ENCODE peak calls at places on chromosomes 2 and 18, in seven cellular contexts. T is aorta; I is right lobe of liver; K is CD8-positive, alpha-beta memory T cell; X is esophagus muscularis mucosa; A is K562; R is fibroblast of lung. U is an unnamed sample.

GRCh38 chr2:16105178-16105663 is 164.9 kb downstream of the MYCN start:
- DNase-seq in K (no peak), A (no peak), R (no peak), T (no peak), X (no peak), I (no peak), U (no peak)

GRCh38 chr2:47193607-47194006 is 38.5 kb upstream of the STPG4 start:
- DNase-seq in I (no peak), K (no peak), T (no peak), R (no peak), A (no peak), X (peak; percentile 45), U (no peak)

GRCh38 chr18:27717816-27718215 is 459.1 kb downstream of the CDH2 start:
- DNase-seq in K (no peak), R (peak; percentile 56), A (no peak), X (no peak), T (no peak), I (no peak), U (no peak)

GRCh38 chr2:231357931-231358330 is 37.6 kb upstream of the B3GNT7 start:
- DNase-seq in T (no peak), I (no peak), A (no peak), X (no peak), R (no peak), K (no peak), U (no peak)

GRCh38 chr18:72910045-72910444 is 42.3 kb upstream of the NETO1 start:
- DNase-seq in I (no peak), X (no peak), R (no peak), K (no peak), T (no peak), A (no peak), U (no peak)

GRCh38 chr2:219058541-219059374 is 2.0 kb downstream of the IHH start:
- DNase-seq in X (no peak), I (peak; percentile 91), A (no peak), R (peak; percentile 5), K (no peak), T (peak; percentile 75), U (no peak)

GRCh38 chr2:241933175-241933911 is 63.8 kb downstream of the RTP5 start:
- DNase-seq in X (no peak), I (no peak), A (no peak), K (no peak), R (peak; percentile 27), T (no peak), U (no peak)

GRCh38 chr2:241689306-241689705 is 2.7 kb upstream of the DTYMK start:
- DNase-seq in X (no peak), A (no peak), R (no peak), I (no peak), K (peak; percentile 74), T (no peak), U (no peak)

GRCh38 chr2:107633580-107634147 is 193.0 kb upstream of the RGPD4 start:
- DNase-seq in R (peak; percentile 93), A (peak; percentile 49), T (no peak), K (no peak), X (no peak), I (no peak), U (no peak)

GRCh38 chr2:109030870-109031480 is 42.0 kb upstream of the EDAR start:
- DNase-seq in A (no peak), K (no peak), X (no peak), T (no peak), R (no peak), I (no peak), U (no peak)

GRCh38 chr18:2978208-2978607 is 34.7 kb downstream of the LPIN2 start:
- DNase-seq in X (no peak), I (no peak), A (no peak), R (peak; percentile 66), T (no peak), K (no peak), U (no peak)

GRCh38 chr2:55899881-55900280 is 23.7 kb downstream of the EFEMP1 start:
- DNase-seq in X (no peak), A (no peak), R (peak; percentile 94), I (no peak), T (no peak), K (no peak), U (no peak)

GRCh38 chr2:232894251-232894650 is 24.2 kb downstream of the SNORC start:
- DNase-seq in A (no peak), K (no peak), I (no peak), X (no peak), T (no peak), R (no peak), U (no peak)

GRCh38 chr2:23669413-23670244 is 257.3 kb downstream of the ATAD2B start:
- DNase-seq in I (no peak), K (no peak), X (no peak), R (peak; percentile 23), A (no peak), T (peak; percentile 87), U (no peak)

GRCh38 chr2:41116106-41116797 is 664.4 kb upstream of the SLC8A1 start:
- DNase-seq in R (peak; percentile 44), K (no peak), X (no peak), T (no peak), A (no peak), I (no peak), U (no peak)

GRCh38 chr2:64863097-64863820 is 125.9 kb upstream of the SLC1A4 start:
- DNase-seq in A (no peak), R (no peak), T (no peak), X (no peak), K (no peak), I (no peak), U (no peak)

DNA sequence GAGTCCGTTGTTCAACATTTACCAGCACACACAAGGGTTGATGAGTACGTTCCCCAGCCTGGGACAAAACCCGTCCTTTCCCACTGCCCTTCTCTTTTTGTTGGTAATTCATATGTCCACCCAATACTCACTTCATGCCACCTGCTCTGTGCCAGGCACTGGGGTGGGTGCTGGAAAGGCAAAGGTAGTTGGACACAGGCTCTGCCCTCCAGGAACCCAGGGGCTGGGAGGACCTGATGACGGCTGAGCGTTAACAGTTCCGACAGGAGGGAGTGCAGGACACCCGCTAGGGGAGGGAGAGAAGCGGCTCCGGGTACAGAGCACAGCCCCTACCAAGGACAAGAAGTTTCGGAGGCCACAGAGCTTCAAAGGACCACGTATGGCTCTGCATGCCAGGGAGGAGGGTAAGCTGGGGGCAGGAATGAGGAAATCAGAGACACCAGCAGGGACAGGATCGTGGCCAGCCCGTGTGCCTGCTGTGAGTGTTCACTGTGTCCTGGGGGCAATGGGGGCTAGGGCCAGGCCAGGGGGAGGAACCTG is 134.1 kb upstream of the GPC1 start:
- DNase-seq in I (no peak), A (no peak), X (no peak), R (no peak), T (no peak), K (no peak), U (no peak)
- H3K4me3 ChIP-seq in I (no peak overlapping the region), A (no peak overlapping the region), X (no peak overlapping the region), R (no peak overlapping the region), T (no peak overlapping the region), K (no peak overlapping the region), U (no peak overlapping the region)

GRCh38 chr18:77905011-77905410 is 655.4 kb downstream of the GALR1 start:
- DNase-seq in K (no peak), T (no peak), A (no peak), R (no peak), X (no peak), I (no peak), U (no peak)

GRCh38 chr18:77906103-77906502 is 656.5 kb downstream of the GALR1 start:
- DNase-seq in A (no peak), I (no peak), R (no peak), K (no peak), X (no peak), T (no peak), U (no peak)

GRCh38 chr18:77897606-77898005 is 648.0 kb downstream of the GALR1 start:
- DNase-seq in X (no peak), I (no peak), R (no peak), K (no peak), A (no peak), T (no peak), U (no peak)

GRCh38 chr18:77905449-77906055 is 655.9 kb downstream of the GALR1 start:
- DNase-seq in K (no peak), X (no peak), A (no peak), R (no peak), I (no peak), T (no peak), U (no peak)

DNA sequence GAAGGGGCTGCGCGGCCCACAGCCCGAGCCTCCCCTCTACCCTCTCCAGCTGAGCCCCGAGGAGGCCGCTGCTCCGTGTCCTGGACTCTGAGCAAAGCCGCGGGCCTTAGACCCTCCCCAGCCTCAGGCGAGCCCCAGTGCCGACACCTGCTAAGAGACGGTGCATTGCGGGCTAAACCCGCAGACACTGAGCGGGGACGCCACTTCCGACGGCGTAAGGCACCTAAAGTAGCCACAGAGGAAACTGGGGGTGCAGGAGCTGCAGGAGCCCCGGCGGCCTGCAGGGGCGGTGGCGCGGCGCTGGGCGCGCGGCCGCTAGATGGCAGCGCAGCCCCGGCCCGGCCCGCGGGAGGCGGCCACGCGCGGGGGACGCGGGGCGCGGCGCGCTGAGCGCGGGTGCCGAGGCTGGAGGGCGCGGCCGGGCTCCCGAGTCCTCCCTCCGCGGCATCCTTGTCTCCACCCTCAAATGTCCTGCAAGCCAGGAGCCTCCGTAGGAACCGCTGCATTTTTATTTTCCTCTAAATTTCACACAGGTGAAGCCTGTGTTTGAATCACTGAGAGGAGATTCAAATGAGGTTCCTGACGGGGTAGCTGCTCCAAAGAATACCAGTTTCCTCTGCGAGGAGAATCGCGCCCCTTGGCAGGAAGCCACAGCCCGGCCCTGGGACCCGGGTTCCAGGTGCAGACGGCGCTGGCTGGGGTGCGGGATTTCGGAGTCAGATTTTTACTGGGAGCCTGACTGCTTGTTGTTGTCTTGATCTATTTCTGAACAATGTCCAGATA is 650.5 kb downstream of the GALR1 start:
- DNase-seq in X (no peak), K (peak; percentile 58), T (no peak), I (peak; percentile 47), R (peak; percentile 18), A (peak; percentile 64), U (peak; percentile 57)
- H3K27me3 ChIP-seq in X (peaks cover 4% of the 10 kb centered on the region), K (no peaks in the 10 kb centered on the region), T (no peaks in the 10 kb centered on the region), I (no peaks in the 10 kb centered on the region), R (no peaks in the 10 kb centered on the region), A (peaks cover 20% of the 10 kb centered on the region), U (no peaks in the 10 kb centered on the region)

GRCh38 chr2:12131975-12132374 is 385.5 kb downstream of the LPIN1 start:
- DNase-seq in R (peak; percentile 74), K (no peak), T (no peak), I (no peak), A (no peak), X (no peak), U (no peak)
- H3K4me1 ChIP-seq in R (no peaks in the 10 kb centered on the region), K (peaks cover 38% of the 10 kb centered on the region), T (no peaks in the 10 kb centered on the region), I (no peaks in the 10 kb centered on the region), A (no peaks in the 10 kb centered on the region), X (no peaks in the 10 kb centered on the region), U (peaks cover 38% of the 10 kb centered on the region)

GRCh38 chr2:237955640-237956401 is 11.0 kb upstream of the UBE2F start:
- DNase-seq in K (no peak), A (no peak), R (peak; percentile 15), X (no peak), I (no peak), T (no peak), U (no peak)
- H3K4me3 ChIP-seq in K (no peak overlapping the region), A (no peak overlapping the region), R (no peak overlapping the region), X (peak overlapping the region; percentile 35), I (no peak overlapping the region), T (peak overlapping the region; percentile 27), U (no peak overlapping the region)

GRCh38 chr2:73286134-73286533 is 1.9 kb upstream of the FBXO41 start:
- DNase-seq in T (no peak), A (no peak), K (no peak), I (no peak), R (no peak), X (no peak), U (no peak)
- H3K27me3 ChIP-seq in T (no peaks in the 10 kb centered on the region), A (no peaks in the 10 kb centered on the region), K (no peaks in the 10 kb centered on the region), I (peaks cover 3% of the 10 kb centered on the region), R (peaks cover 34% of the 10 kb centered on the region), X (peaks cover 12% of the 10 kb centered on the region), U (no peaks in the 10 kb centered on the region)

GRCh38 chr2:238444242-238444641 is 17.5 kb downstream of the ASB1 start:
- DNase-seq in R (no peak), A (no peak), X (no peak), T (no peak), K (no peak), I (no peak), U (no peak)
- H3K4me1 ChIP-seq in R (peaks cover 14% of the 10 kb centered on the region), A (peaks cover 3% of the 10 kb centered on the region), X (peaks cover 16% of the 10 kb centered on the region), T (no peaks in the 10 kb centered on the region), K (peaks cover 4% of the 10 kb centered on the region), I (peaks cover 37% of the 10 kb centered on the region), U (peaks cover 13% of the 10 kb centered on the region)